ENCODE peak calls at places on chromosome 4, in eight cellular contexts. One of them, this sample, is unnamed.

GRCh38 chr4:98448923-98449322 is 187.7 kb downstream of the RAP1GDS1 start:
- DNase-seq in hepatocyte: no peak
- DNase-seq in stimulated activated naive CD4-positive, alpha-beta T cell: no peak
- DNase-seq in astrocyte of the spinal cord: no peak
- DNase-seq in psoas muscle: no peak
- DNase-seq in tibial artery: no peak
- DNase-seq in T follicular helper cell: no peak
- DNase-seq in OCI-M1: no peak
- DNase-seq in this sample: no peak

GRCh38 chr4:94446386-94446785 is 5.4 kb upstream of the PDLIM5 start:
- DNase-seq in stimulated activated naive CD4-positive, alpha-beta T cell: no peak
- DNase-seq in tibial artery: no peak
- DNase-seq in psoas muscle: no peak
- DNase-seq in hepatocyte: no peak
- DNase-seq in OCI-M1: no peak
- DNase-seq in T follicular helper cell: no peak
- DNase-seq in astrocyte of the spinal cord: peak; percentile 71
- DNase-seq in this sample: peak; percentile 19

GRCh38 chr4:26489101-26489669 is 1.1 kb downstream of the CCKAR start:
- DNase-seq in T follicular helper cell: no peak
- DNase-seq in stimulated activated naive CD4-positive, alpha-beta T cell: no peak
- DNase-seq in astrocyte of the spinal cord: no peak
- DNase-seq in tibial artery: no peak
- DNase-seq in psoas muscle: no peak
- DNase-seq in hepatocyte: no peak
- DNase-seq in OCI-M1: no peak
- DNase-seq in this sample: no peak

GRCh38 chr4:150533673-150534072 is 48.3 kb upstream of the MAB21L2 start:
- DNase-seq in hepatocyte: no peak
- DNase-seq in astrocyte of the spinal cord: no peak
- DNase-seq in tibial artery: no peak
- DNase-seq in T follicular helper cell: no peak
- DNase-seq in stimulated activated naive CD4-positive, alpha-beta T cell: no peak
- DNase-seq in OCI-M1: no peak
- DNase-seq in psoas muscle: no peak
- DNase-seq in this sample: no peak

GRCh38 chr4:164734476-164734875 is 19.5 kb upstream of the SMIM31 start:
- DNase-seq in OCI-M1: peak; percentile 7
- DNase-seq in tibial artery: no peak
- DNase-seq in T follicular helper cell: no peak
- DNase-seq in hepatocyte: no peak
- DNase-seq in psoas muscle: no peak
- DNase-seq in astrocyte of the spinal cord: no peak
- DNase-seq in stimulated activated naive CD4-positive, alpha-beta T cell: no peak
- DNase-seq in this sample: no peak

GRCh38 chr4:177190995-177191568 is 118.6 kb upstream of the NEIL3 start:
- DNase-seq in stimulated activated naive CD4-positive, alpha-beta T cell: no peak
- DNase-seq in OCI-M1: no peak
- DNase-seq in hepatocyte: peak; percentile 6
- DNase-seq in astrocyte of the spinal cord: peak; percentile 31
- DNase-seq in tibial artery: no peak
- DNase-seq in psoas muscle: no peak
- DNase-seq in T follicular helper cell: no peak
- DNase-seq in this sample: no peak

GRCh38 chr4:154490589-154491340 is 834 bp downstream of the DCHS2 start:
- DNase-seq in stimulated activated naive CD4-positive, alpha-beta T cell: no peak
- DNase-seq in psoas muscle: peak; percentile 53
- DNase-seq in astrocyte of the spinal cord: no peak
- DNase-seq in hepatocyte: peak; percentile 49
- DNase-seq in T follicular helper cell: no peak
- DNase-seq in tibial artery: no peak
- DNase-seq in OCI-M1: no peak
- DNase-seq in this sample: no peak

GRCh38 chr4:71607780-71608673 is 175.9 kb downstream of the GC start:
- DNase-seq in psoas muscle: no peak
- DNase-seq in tibial artery: no peak
- DNase-seq in astrocyte of the spinal cord: peak; percentile 34
- DNase-seq in stimulated activated naive CD4-positive, alpha-beta T cell: no peak
- DNase-seq in OCI-M1: peak; percentile 39
- DNase-seq in hepatocyte: peak; percentile 12
- DNase-seq in T follicular helper cell: no peak
- DNase-seq in this sample: peak; percentile 90

GRCh38 chr4:171639540-171639939 is 173.7 kb upstream of the GALNTL6 start:
- DNase-seq in tibial artery: no peak
- DNase-seq in hepatocyte: no peak
- DNase-seq in OCI-M1: no peak
- DNase-seq in stimulated activated naive CD4-positive, alpha-beta T cell: no peak
- DNase-seq in psoas muscle: no peak
- DNase-seq in T follicular helper cell: no peak
- DNase-seq in astrocyte of the spinal cord: peak; percentile 19
- DNase-seq in this sample: no peak

GRCh38 chr4:98510757-98511517 is 147.5 kb downstream of the TSPAN5 start:
- DNase-seq in tibial artery: no peak
- DNase-seq in hepatocyte: no peak
- DNase-seq in astrocyte of the spinal cord: peak; percentile 93
- DNase-seq in psoas muscle: no peak
- DNase-seq in T follicular helper cell: no peak
- DNase-seq in OCI-M1: peak; percentile 12
- DNase-seq in stimulated activated naive CD4-positive, alpha-beta T cell: no peak
- DNase-seq in this sample: no peak

GRCh38 chr4:172055498-172055897 is 242.3 kb downstream of the GALNTL6 start:
- DNase-seq in hepatocyte: no peak
- DNase-seq in OCI-M1: peak; percentile 28
- DNase-seq in tibial artery: no peak
- DNase-seq in stimulated activated naive CD4-positive, alpha-beta T cell: no peak
- DNase-seq in psoas muscle: no peak
- DNase-seq in astrocyte of the spinal cord: no peak
- DNase-seq in T follicular helper cell: no peak
- DNase-seq in this sample: no peak

GRCh38 chr4:151013944-151014343 is 1.1 kb downstream of the LRBA start:
- DNase-seq in hepatocyte: no peak
- DNase-seq in psoas muscle: no peak
- DNase-seq in stimulated activated naive CD4-positive, alpha-beta T cell: no peak
- DNase-seq in T follicular helper cell: no peak
- DNase-seq in tibial artery: no peak
- DNase-seq in OCI-M1: no peak
- DNase-seq in astrocyte of the spinal cord: no peak
- DNase-seq in this sample: no peak

GRCh38 chr4:74123065-74123728 is 24.2 kb upstream of the CXCL2 start:
- DNase-seq in astrocyte of the spinal cord: peak; percentile 58
- DNase-seq in stimulated activated naive CD4-positive, alpha-beta T cell: no peak
- DNase-seq in OCI-M1: no peak
- DNase-seq in psoas muscle: no peak
- DNase-seq in T follicular helper cell: no peak
- DNase-seq in hepatocyte: peak; percentile 43
- DNase-seq in tibial artery: peak; percentile 74
- DNase-seq in this sample: no peak

GRCh38 chr4:152369203-152369902 is 166.5 kb downstream of the FBXW7 start:
- DNase-seq in OCI-M1: no peak
- DNase-seq in astrocyte of the spinal cord: no peak
- DNase-seq in tibial artery: no peak
- DNase-seq in hepatocyte: no peak
- DNase-seq in psoas muscle: no peak
- DNase-seq in stimulated activated naive CD4-positive, alpha-beta T cell: no peak
- DNase-seq in T follicular helper cell: no peak
- DNase-seq in this sample: no peak

GRCh38 chr4:1207603-1208265 is 35.4 kb upstream of the SPON2 start:
- DNase-seq in T follicular helper cell: no peak
- DNase-seq in astrocyte of the spinal cord: peak; percentile 61
- DNase-seq in hepatocyte: no peak
- DNase-seq in psoas muscle: peak; percentile 77
- DNase-seq in OCI-M1: no peak
- DNase-seq in stimulated activated naive CD4-positive, alpha-beta T cell: no peak
- DNase-seq in tibial artery: peak; percentile 66
- DNase-seq in this sample: no peak

GRCh38 chr4:86942185-86942666 is 7.4 kb downstream of the AFF1 start:
- DNase-seq in tibial artery: no peak
- DNase-seq in OCI-M1: no peak
- DNase-seq in psoas muscle: no peak
- DNase-seq in stimulated activated naive CD4-positive, alpha-beta T cell: no peak
- DNase-seq in astrocyte of the spinal cord: no peak
- DNase-seq in hepatocyte: peak; percentile 62
- DNase-seq in T follicular helper cell: no peak
- DNase-seq in this sample: no peak

GRCh38 chr4:85825937-85826678 is 351.2 kb downstream of the ARHGAP24 start:
- DNase-seq in T follicular helper cell: no peak
- DNase-seq in astrocyte of the spinal cord: peak; percentile 66
- DNase-seq in psoas muscle: no peak
- DNase-seq in tibial artery: no peak
- DNase-seq in stimulated activated naive CD4-positive, alpha-beta T cell: no peak
- DNase-seq in hepatocyte: peak; percentile 68
- DNase-seq in OCI-M1: peak; percentile 84
- DNase-seq in this sample: no peak

This sample was measured in trophoblast cell.